ENCODE peak calls at places on chromosomes 16 and 17, in ten cellular contexts. R is germinal center, J is AG08395, E is T-helper 9 cell, L is tibial artery, D is IMR-90, S is DMS 273 treated with DMSO at 0.1 percent for 48 hours, M is DMS153, C is fibroblast of pulmonary artery, Q is memory B cell. I is an unnamed sample.

GRCh38 chr17:48051278-48051677 is 3.1 kb downstream of the NFE2L1 start:
- DNase-seq in R (no peak), J (no peak), E (no peak), L (no peak), D (no peak), S (no peak), M (no peak), C (no peak), Q (no peak), I (no peak)

GRCh38 chr16:375927-376816 is 5.6 kb downstream of the PGAP6 start:
- DNase-seq in R (no peak), J (no peak), E (no peak), L (no peak), D (no peak), S (no peak), M (no peak), C (no peak), Q (no peak), I (no peak)

GRCh38 chr16:22969567-22969966 is 155.6 kb downstream of the HS3ST2 start:
- DNase-seq in R (no peak), J (no peak), E (no peak), L (no peak), D (no peak), S (no peak), M (no peak), C (no peak), Q (no peak), I (no peak)

GRCh38 chr16:67781548-67781921 is 24.8 kb downstream of the RANBP10 start:
- DNase-seq in R (no peak), J (no peak), E (no peak), L (no peak), D (no peak), S (no peak), M (no peak), C (no peak), Q (no peak), I (no peak)

GRCh38 chr16:27754788-27755690 is 205.1 kb downstream of the KATNIP start:
- DNase-seq in R (no peak), J (no peak), E (no peak), L (no peak), D (no peak), S (no peak), M (no peak), C (no peak), Q (no peak), I (no peak)

GRCh38 chr16:79437764-79438728 is 162.5 kb downstream of the MAF start:
- DNase-seq in R (no peak), J (no peak), E (no peak), L (no peak), D (no peak), S (no peak), M (no peak), C (no peak), Q (no peak), I (no peak)

GRCh38 chr17:68378202-68379149 is 78.8 kb downstream of the WIPI1 start:
- DNase-seq in R (no peak), J (peak; percentile 88), E (no peak), L (peak; percentile 98), D (peak; percentile 94), S (peak; percentile 74), M (peak; percentile 84), C (peak; percentile 98), Q (no peak), I (peak; percentile 80)

GRCh38 chr17:39699818-39700147 is at the start of gene ERBB2:
- DNase-seq in R (no peak), J (peak; percentile 90), E (no peak), L (peak; percentile 81), D (peak; percentile 73), S (no peak), M (no peak), C (peak; percentile 79), Q (no peak), I (peak; percentile 78)

GRCh38 chr16:2720719-2721633 is 952 bp upstream of the PRSS27 start:
- DNase-seq in R (peak; percentile 91), J (peak; percentile 90), E (peak; percentile 76), L (peak; percentile 70), D (peak; percentile 68), S (peak; percentile 70), M (peak; percentile 76), C (peak; percentile 80), Q (peak; percentile 87), I (peak; percentile 87)

GRCh38 chr17:72171703-72172670 is 51.2 kb downstream of the SOX9 start:
- DNase-seq in R (no peak), J (peak; percentile 34), E (no peak), L (no peak), D (no peak), S (peak; percentile 44), M (no peak), C (no peak), Q (no peak), I (no peak)

GRCh38 chr16:85617948-85618347 is 4.8 kb downstream of the GSE1 start:
- DNase-seq in R (no peak), J (no peak), E (no peak), L (no peak), D (no peak), S (no peak), M (no peak), C (no peak), Q (no peak), I (no peak)

GRCh38 chr17:3762922-3763776 is 37.8 kb downstream of the ITGAE start:
- DNase-seq in R (no peak), J (no peak), E (no peak), L (no peak), D (no peak), S (no peak), M (no peak), C (no peak), Q (no peak), I (no peak)

GRCh38 chr17:82899941-82900340 is 60.1 kb upstream of the ZNF750 start:
- DNase-seq in R (no peak), J (no peak), E (no peak), L (no peak), D (no peak), S (no peak), M (no peak), C (no peak), Q (no peak), I (no peak)

GRCh38 chr16:89090182-89090630 is 3.4 kb upstream of the ACSF3 start:
- DNase-seq in R (no peak), J (no peak), E (no peak), L (no peak), D (no peak), S (no peak), M (peak; percentile 82), C (no peak), Q (no peak), I (no peak)

GRCh38 chr16:79370736-79371135 is 229.8 kb downstream of the MAF start:
- DNase-seq in R (no peak), J (no peak), E (peak; percentile 9), L (no peak), D (no peak), S (no peak), M (no peak), C (no peak), Q (no peak), I (no peak)

GRCh38 chr16:50555269-50555875 is 7.2 kb downstream of the NKD1 start:
- DNase-seq in R (no peak), J (no peak), E (no peak), L (no peak), D (no peak), S (no peak), M (no peak), C (no peak), Q (no peak), I (no peak)

GRCh38 chr17:80845121-80845862 is 146.3 kb upstream of the CHMP6 start:
- DNase-seq in R (no peak), J (no peak), E (no peak), L (peak; percentile 8), D (no peak), S (no peak), M (no peak), C (no peak), Q (no peak), I (no peak)

GRCh38 chr17:57369509-57369945 is 113.2 kb downstream of the MSI2 start:
- DNase-seq in R (no peak), J (no peak), E (no peak), L (no peak), D (peak; percentile 34), S (no peak), M (no peak), C (peak; percentile 21), Q (no peak), I (no peak)

GRCh38 chr16:57859331-57859730 is 57.0 kb upstream of the KIFC3 start:
- DNase-seq in R (no peak), J (peak; percentile 13), E (no peak), L (no peak), D (peak; percentile 34), S (peak; percentile 2), M (no peak), C (peak; percentile 62), Q (no peak), I (peak; percentile 40)

I was measured in HuH-7.